ENCODE peak calls at places on chromosomes 11 and 22, in ten cellular contexts. D, P, K, G, A, S, M, C, V and Y are unnamed samples.

GRCh38 chr11:73956876-73957653 is 6.2 kb downstream of the DNAJB13 start:
- DNase-seq in D (no peak), P (no peak), K (no peak), G (no peak), A (no peak), S (no peak), M (no peak), C (no peak), V (no peak), Y (no peak)

GRCh38 chr22:41442240-41442792 is 4.3 kb downstream of the TOB2 start:
- DNase-seq in D (no peak), P (no peak), K (no peak), G (no peak), A (no peak), S (no peak), M (no peak), C (no peak), V (no peak), Y (no peak)

GRCh38 chr22:44202261-44202789 is 21.6 kb downstream of the PARVG start:
- DNase-seq in D (no peak), P (no peak), K (no peak), G (no peak), A (no peak), S (no peak), M (no peak), C (no peak), V (no peak), Y (no peak)

GRCh38 chr22:43151251-43152000 is at the start of gene TSPO:
- DNase-seq in D (peak), P (peak), K (peak), G (peak), A (peak), S (peak), M (peak), C (no peak), V (peak), Y (peak)

GRCh38 chr11:109960831-109961230 is 132.4 kb upstream of the ZC3H12C start:
- DNase-seq in D (no peak), P (no peak), K (peak), G (no peak), A (peak), S (peak), M (no peak), C (peak), V (peak), Y (no peak)

GRCh38 chr11:89613916-89614315 is 96.2 kb upstream of the TRIM77 start:
- DNase-seq in D (no peak), P (no peak), K (no peak), G (no peak), A (no peak), S (no peak), M (no peak), C (peak), V (no peak), Y (no peak)

GRCh38 chr22:43592470-43592869 is 180.7 kb downstream of the MPPED1 start:
- DNase-seq in D (peak), P (no peak), K (peak), G (peak), A (no peak), S (no peak), M (no peak), C (no peak), V (no peak), Y (no peak)

GRCh38 chr22:36021649-36022048 is 7.0 kb downstream of the RBFOX2 start:
- DNase-seq in D (no peak), P (no peak), K (no peak), G (no peak), A (no peak), S (no peak), M (no peak), C (no peak), V (no peak), Y (no peak)

GRCh38 chr22:42427211-42427610 is 5.0 kb downstream of the NFAM1 start:
- DNase-seq in D (no peak), P (no peak), K (no peak), G (no peak), A (no peak), S (no peak), M (no peak), C (no peak), V (no peak), Y (no peak)

GRCh38 chr11:27497911-27498310 is 8.7 kb downstream of the LIN7C start:
- DNase-seq in D (no peak), P (no peak), K (no peak), G (no peak), A (no peak), S (no peak), M (no peak), C (no peak), V (no peak), Y (no peak)

GRCh38 chr11:65419460-65419772 is 3.2 kb upstream of the NEAT1 start:
- DNase-seq in D (no peak), P (no peak), K (no peak), G (no peak), A (peak), S (no peak), M (peak), C (no peak), V (no peak), Y (no peak)

GRCh38 chr11:113991170-113991569 is 16.3 kb downstream of the HTR3A start:
- DNase-seq in D (peak), P (no peak), K (peak), G (peak), A (no peak), S (peak), M (no peak), C (no peak), V (no peak), Y (no peak)

GRCh38 chr22:43298062-43298801 is 44.9 kb downstream of the SCUBE1 start:
- DNase-seq in D (no peak), P (no peak), K (no peak), G (no peak), A (peak), S (peak), M (no peak), C (no peak), V (no peak), Y (no peak)

GRCh38 chr11:47886096-47886495 is 37.9 kb upstream of the NUP160 start:
- DNase-seq in D (no peak), P (no peak), K (no peak), G (no peak), A (peak), S (no peak), M (no peak), C (no peak), V (no peak), Y (no peak)

GRCh38 chr11:13461291-13461690 is 1.7 kb downstream of the BTBD10 start:
- DNase-seq in D (no peak), P (no peak), K (no peak), G (no peak), A (no peak), S (no peak), M (no peak), C (no peak), V (no peak), Y (no peak)

GRCh38 chr22:20018001-20018400 is 1.4 kb upstream of the ARVCF start:
- DNase-seq in D (no peak), P (no peak), K (no peak), G (no peak), A (no peak), S (no peak), M (no peak), C (no peak), V (no peak), Y (no peak)

GRCh38 chr11:126411971-126412381 is 56.5 kb downstream of the ST3GAL4 start:
- DNase-seq in D (no peak), P (no peak), K (peak), G (no peak), A (no peak), S (peak), M (peak), C (no peak), V (no peak), Y (no peak)

GRCh38 chr11:17259519-17259918 is 17.0 kb upstream of the NUCB2 start:
- DNase-seq in D (no peak), P (no peak), K (no peak), G (no peak), A (no peak), S (no peak), M (no peak), C (no peak), V (no peak), Y (no peak)

GRCh38 chr11:44430140-44430539 is 120.2 kb upstream of the ALX4 start:
- DNase-seq in D (no peak), P (no peak), K (peak), G (no peak), A (no peak), S (no peak), M (peak), C (no peak), V (no peak), Y (no peak)

GRCh38 chr11:1484061-1484671 is 2.4 kb downstream of the MOB2 start:
- DNase-seq in D (no peak), P (no peak), K (no peak), G (no peak), A (no peak), S (no peak), M (no peak), C (no peak), V (no peak), Y (no peak)

GRCh38 chr22:49027122-49027670 is 800.5 kb downstream of the BRD1 start:
- DNase-seq in D (no peak), P (no peak), K (no peak), G (no peak), A (no peak), S (no peak), M (no peak), C (no peak), V (no peak), Y (no peak)

GRCh38 chr22:42066937-42067336 is 3.7 kb downstream of the NAGA start:
- DNase-seq in D (no peak), P (no peak), K (no peak), G (no peak), A (no peak), S (no peak), M (no peak), C (no peak), V (no peak), Y (no peak)

GRCh38 chr22:42655693-42656092 is 6.5 kb upstream of the CYB5R3 start:
- DNase-seq in D (no peak), P (no peak), K (peak), G (no peak), A (no peak), S (no peak), M (no peak), C (no peak), V (no peak), Y (no peak)

GRCh38 chr11:72735495-72736027 is 16.6 kb downstream of the ARAP1 start:
- DNase-seq in D (peak), P (no peak), K (peak), G (no peak), A (no peak), S (no peak), M (no peak), C (no peak), V (no peak), Y (no peak)

GRCh38 chr22:46660604-46661201 is 40.5 kb downstream of the GRAMD4 start:
- DNase-seq in D (no peak), P (peak), K (no peak), G (no peak), A (no peak), S (no peak), M (no peak), C (no peak), V (peak), Y (no peak)

GRCh38 chr11:65915101-65915820 is 3.6 kb downstream of the C11orf68 start:
- DNase-seq in D (no peak), P (no peak), K (peak), G (no peak), A (no peak), S (no peak), M (no peak), C (no peak), V (no peak), Y (no peak)

GRCh38 chr11:129224538-129224937 is 32.4 kb upstream of the ARHGAP32 start:
- DNase-seq in D (no peak), P (no peak), K (no peak), G (no peak), A (no peak), S (no peak), M (no peak), C (no peak), V (no peak), Y (no peak)

GRCh38 chr11:2759228-2760195 is 59.7 kb upstream of the KCNQ1OT1 start:
- DNase-seq in D (no peak), P (peak), K (peak), G (no peak), A (no peak), S (no peak), M (peak), C (no peak), V (peak), Y (no peak)

GRCh38 chr22:37681001-37681424 is 5.1 kb upstream of the NOL12 start:
- DNase-seq in D (no peak), P (no peak), K (no peak), G (no peak), A (no peak), S (no peak), M (no peak), C (no peak), V (no peak), Y (no peak)

GRCh38 chr11:11946180-11946579 is 62.2 kb downstream of the DKK3 start:
- DNase-seq in D (no peak), P (no peak), K (no peak), G (no peak), A (no peak), S (no peak), M (no peak), C (no peak), V (no peak), Y (no peak)

GRCh38 chr11:60762851-60763691 is 6.4 kb downstream of the MS4A15 start:
- DNase-seq in D (no peak), P (no peak), K (no peak), G (no peak), A (no peak), S (no peak), M (no peak), C (no peak), V (peak), Y (no peak)
- TF ChIP-seq CTCF in D (peak), P (no peak), K (peak), G (peak), A (no peak), S (peak), M (no peak), C (peak), V (peak), Y (no peak)

GRCh38 chr22:27801197-27801615 is 350 bp downstream of the MN1 start:
- DNase-seq in D (peak), P (peak), K (peak), G (peak), A (no peak), S (peak), M (no peak), C (no peak), V (peak), Y (no peak)
- TF ChIP-seq CTCF in D (no peak), P (no peak), K (no peak), G (no peak), A (no peak), S (no peak), M (no peak), C (no peak), V (no peak), Y (no peak)

DNA sequence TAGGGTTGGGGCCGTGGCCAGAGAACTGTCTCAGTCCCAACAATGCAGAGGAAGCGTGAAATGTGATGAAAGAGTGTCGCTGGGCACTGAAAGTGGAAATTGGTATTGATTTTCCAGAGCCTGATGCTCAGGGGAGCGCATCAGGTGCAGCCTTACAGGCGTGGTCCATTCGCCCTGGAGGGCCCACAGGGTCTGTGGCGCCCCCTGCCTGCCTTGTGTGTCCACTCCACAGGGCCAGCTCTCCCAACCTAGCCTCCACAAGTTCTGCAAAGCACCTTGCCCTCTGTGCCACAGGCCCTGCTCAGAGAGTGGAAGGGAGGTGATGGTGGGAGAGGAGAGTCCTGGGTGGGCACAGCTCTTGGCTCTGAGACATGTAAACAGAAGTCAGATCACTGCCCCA is 54.9 kb upstream of the LMO1 start:
- DNase-seq in D (peak), P (no peak), K (peak), G (no peak), A (no peak), S (no peak), M (no peak), C (no peak), V (no peak), Y (no peak)
- TF ChIP-seq CTCF in D (no peak), P (no peak), K (peak), G (peak), A (no peak), S (peak), M (no peak), C (peak), V (no peak), Y (no peak)

GRCh38 chr22:25386538-25386884 is 167.1 kb downstream of the CRYBB2 start:
- DNase-seq in D (no peak), P (no peak), K (no peak), G (no peak), A (no peak), S (no peak), M (no peak), C (no peak), V (no peak), Y (no peak)
- TF ChIP-seq CTCF in D (no peak), P (no peak), K (no peak), G (no peak), A (no peak), S (no peak), M (no peak), C (no peak), V (no peak), Y (no peak)

DNA sequence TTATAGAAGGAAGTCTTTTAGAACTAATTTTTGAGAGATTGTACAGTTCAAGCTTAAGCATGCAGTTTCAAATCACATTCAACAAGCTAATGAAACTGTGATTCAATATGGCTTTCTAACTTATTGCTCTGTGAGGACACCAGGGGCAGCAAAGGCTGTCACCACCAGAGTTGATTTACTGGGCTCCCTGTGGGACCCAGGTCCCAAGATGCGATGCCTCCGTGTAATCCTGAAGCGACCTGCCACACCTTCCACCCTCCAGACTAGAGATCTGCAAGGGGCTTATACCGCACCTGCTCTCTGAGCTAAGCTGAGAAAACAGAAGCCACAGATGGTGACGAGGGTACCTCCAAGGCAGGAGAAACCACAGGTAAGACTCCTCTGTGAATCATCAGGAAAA is 918 bp upstream of the OR51Q1 start:
- DNase-seq in D (no peak), P (no peak), K (peak), G (no peak), A (no peak), S (no peak), M (no peak), C (no peak), V (no peak), Y (no peak)
- TF ChIP-seq CTCF in D (no peak), P (no peak), K (peak), G (no peak), A (no peak), S (no peak), M (no peak), C (no peak), V (no peak), Y (no peak)